ENCODE peak calls at places on chromosome 19, in nine cellular contexts. One of them, this sample, is unnamed.

GRCh38 chr19:7596191-7596937 is 701 bp downstream of the CAMSAP3 start:
- DNase-seq in stomach: no peak
- DNase-seq in HCT116: no peak
- DNase-seq in breast epithelium: no peak
- DNase-seq in endothelial cell of umbilical vein: no peak
- DNase-seq in suprapubic skin: no peak
- DNase-seq in prostate gland: no peak
- DNase-seq in esophagus muscularis mucosa: no peak
- DNase-seq in spleen: no peak
- DNase-seq in this sample: no peak

GRCh38 chr19:41808663-41809566 is 12.5 kb downstream of the CEACAM3 start:
- DNase-seq in stomach: peak; percentile 29
- DNase-seq in HCT116: no peak
- DNase-seq in breast epithelium: no peak
- DNase-seq in endothelial cell of umbilical vein: no peak
- DNase-seq in suprapubic skin: peak; percentile 48
- DNase-seq in prostate gland: no peak
- DNase-seq in esophagus muscularis mucosa: no peak
- DNase-seq in spleen: peak; percentile 87
- DNase-seq in this sample: no peak

GRCh38 chr19:45340899-45341453 is 426 bp downstream of the KLC3 start:
- DNase-seq in stomach: no peak
- DNase-seq in HCT116: no peak
- DNase-seq in breast epithelium: no peak
- DNase-seq in endothelial cell of umbilical vein: no peak
- DNase-seq in suprapubic skin: no peak
- DNase-seq in prostate gland: peak; percentile 16
- DNase-seq in esophagus muscularis mucosa: no peak
- DNase-seq in spleen: no peak
- DNase-seq in this sample: no peak

GRCh38 chr19:16588089-16588823 is 16.0 kb upstream of the SLC35E1 start:
- DNase-seq in stomach: no peak
- DNase-seq in HCT116: no peak
- DNase-seq in breast epithelium: no peak
- DNase-seq in endothelial cell of umbilical vein: peak; percentile 79
- DNase-seq in suprapubic skin: no peak
- DNase-seq in prostate gland: peak; percentile 36
- DNase-seq in esophagus muscularis mucosa: no peak
- DNase-seq in spleen: peak; percentile 92
- DNase-seq in this sample: no peak

GRCh38 chr19:45468159-45468651 is 409 bp downstream of the FOSB start:
- DNase-seq in stomach: peak; percentile 35
- DNase-seq in HCT116: no peak
- DNase-seq in breast epithelium: no peak
- DNase-seq in endothelial cell of umbilical vein: no peak
- DNase-seq in suprapubic skin: no peak
- DNase-seq in prostate gland: no peak
- DNase-seq in esophagus muscularis mucosa: no peak
- DNase-seq in spleen: peak; percentile 88
- DNase-seq in this sample: peak; percentile 89

GRCh38 chr19:55305491-55305890 is 19.6 kb downstream of the TMEM150B start:
- DNase-seq in stomach: peak; percentile 39
- DNase-seq in HCT116: no peak
- DNase-seq in breast epithelium: no peak
- DNase-seq in endothelial cell of umbilical vein: peak; percentile 23
- DNase-seq in suprapubic skin: no peak
- DNase-seq in prostate gland: no peak
- DNase-seq in esophagus muscularis mucosa: no peak
- DNase-seq in spleen: no peak
- DNase-seq in this sample: no peak

GRCh38 chr19:58317481-58318072 is 9.2 kb upstream of the ZSCAN22 start:
- DNase-seq in stomach: no peak
- DNase-seq in HCT116: no peak
- DNase-seq in breast epithelium: no peak
- DNase-seq in endothelial cell of umbilical vein: peak; percentile 38
- DNase-seq in suprapubic skin: no peak
- DNase-seq in prostate gland: no peak
- DNase-seq in esophagus muscularis mucosa: no peak
- DNase-seq in spleen: no peak
- DNase-seq in this sample: no peak

GRCh38 chr19:5171711-5172110 is 168.9 kb downstream of the PTPRS start:
- DNase-seq in stomach: no peak
- DNase-seq in HCT116: peak; percentile 72
- DNase-seq in breast epithelium: no peak
- DNase-seq in endothelial cell of umbilical vein: no peak
- DNase-seq in suprapubic skin: no peak
- DNase-seq in prostate gland: no peak
- DNase-seq in esophagus muscularis mucosa: no peak
- DNase-seq in spleen: no peak
- DNase-seq in this sample: no peak

GRCh38 chr19:31223805-31224534 is 125.3 kb downstream of the TSHZ3 start:
- DNase-seq in stomach: no peak
- DNase-seq in HCT116: no peak
- DNase-seq in breast epithelium: no peak
- DNase-seq in endothelial cell of umbilical vein: no peak
- DNase-seq in suprapubic skin: no peak
- DNase-seq in prostate gland: no peak
- DNase-seq in esophagus muscularis mucosa: no peak
- DNase-seq in spleen: no peak
- DNase-seq in this sample: no peak

GRCh38 chr19:2255112-2255845 is 938 bp downstream of the JSRP1 start:
- DNase-seq in stomach: no peak
- DNase-seq in HCT116: no peak
- DNase-seq in breast epithelium: no peak
- DNase-seq in endothelial cell of umbilical vein: no peak
- DNase-seq in suprapubic skin: no peak
- DNase-seq in prostate gland: no peak
- DNase-seq in esophagus muscularis mucosa: no peak
- DNase-seq in spleen: no peak
- DNase-seq in this sample: no peak

GRCh38 chr19:6297202-6297601 is 17.4 kb upstream of the MLLT1 start:
- DNase-seq in stomach: no peak
- DNase-seq in HCT116: no peak
- DNase-seq in breast epithelium: no peak
- DNase-seq in endothelial cell of umbilical vein: no peak
- DNase-seq in suprapubic skin: no peak
- DNase-seq in prostate gland: no peak
- DNase-seq in esophagus muscularis mucosa: no peak
- DNase-seq in spleen: peak; percentile 32
- DNase-seq in this sample: no peak

GRCh38 chr19:8334458-8335342 is 8.4 kb downstream of the KANK3 start:
- DNase-seq in stomach: peak; percentile 72
- DNase-seq in HCT116: peak; percentile 82
- DNase-seq in breast epithelium: no peak
- DNase-seq in endothelial cell of umbilical vein: peak; percentile 60
- DNase-seq in suprapubic skin: no peak
- DNase-seq in prostate gland: peak; percentile 40
- DNase-seq in esophagus muscularis mucosa: no peak
- DNase-seq in spleen: peak; percentile 77
- DNase-seq in this sample: no peak

GRCh38 chr19:8610041-8610927 is at the start of gene ADAMTS10:
- DNase-seq in stomach: no peak
- DNase-seq in HCT116: no peak
- DNase-seq in breast epithelium: no peak
- DNase-seq in endothelial cell of umbilical vein: no peak
- DNase-seq in suprapubic skin: no peak
- DNase-seq in prostate gland: no peak
- DNase-seq in esophagus muscularis mucosa: no peak
- DNase-seq in spleen: peak; percentile 78
- DNase-seq in this sample: no peak

DNA sequence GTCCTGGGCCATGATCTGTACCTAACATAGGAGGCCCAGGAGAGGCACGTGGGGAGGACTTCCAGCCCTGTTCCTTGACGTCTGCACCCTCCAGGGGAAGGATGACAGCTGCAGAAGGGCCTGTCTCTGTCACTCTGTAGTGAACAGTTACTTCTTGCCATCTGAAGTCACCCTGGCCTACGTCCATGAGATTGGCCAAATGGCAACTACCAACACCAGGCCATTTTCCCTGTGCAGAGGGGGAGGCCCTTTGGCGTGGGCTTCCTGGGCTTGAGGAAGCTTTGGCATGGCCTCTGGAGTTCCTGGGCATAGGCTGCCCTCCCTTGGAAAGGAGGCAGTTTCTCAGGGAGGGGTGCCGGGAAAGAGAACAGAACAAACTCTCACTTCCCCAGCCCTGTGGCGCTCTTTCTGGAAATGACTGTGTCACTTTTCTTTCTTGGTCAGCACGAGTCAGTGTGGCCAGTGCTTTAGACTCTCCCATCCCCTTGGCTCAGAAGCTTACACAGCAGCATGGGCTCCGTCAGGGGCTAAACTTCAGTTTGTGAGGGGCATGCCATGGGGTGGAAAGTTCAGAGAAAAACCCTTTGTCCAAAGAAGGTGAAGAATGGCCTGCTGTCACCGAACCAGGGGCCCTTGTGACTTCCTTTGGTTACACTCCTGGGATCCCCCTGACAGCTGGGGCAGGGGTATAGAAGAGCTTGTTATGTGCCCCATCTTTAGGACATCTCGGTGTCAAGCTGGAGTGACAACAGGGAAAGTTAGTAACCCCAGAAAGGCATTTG is 5.3 kb downstream of the CARM1 start:
- DNase-seq in stomach: no peak
- DNase-seq in HCT116: no peak
- DNase-seq in breast epithelium: no peak
- DNase-seq in endothelial cell of umbilical vein: no peak
- DNase-seq in suprapubic skin: no peak
- DNase-seq in prostate gland: no peak
- DNase-seq in esophagus muscularis mucosa: no peak
- DNase-seq in spleen: no peak
- DNase-seq in this sample: no peak
- H3K4me1 ChIP-seq in stomach: peaks cover 19% of the 10 kb centered on the region
- H3K4me1 ChIP-seq in HCT116: peaks cover 39% of the 10 kb centered on the region
- H3K4me1 ChIP-seq in breast epithelium: no peaks in the 10 kb centered on the region
- H3K4me1 ChIP-seq in endothelial cell of umbilical vein: peaks cover 9% of the 10 kb centered on the region
- H3K4me1 ChIP-seq in suprapubic skin: peaks cover 56% of the 10 kb centered on the region
- H3K4me1 ChIP-seq in prostate gland: no peaks in the 10 kb centered on the region
- H3K4me1 ChIP-seq in esophagus muscularis mucosa: peaks cover 93% of the 10 kb centered on the region
- H3K4me1 ChIP-seq in spleen: peaks cover 7% of the 10 kb centered on the region
- H3K4me1 ChIP-seq in this sample: peaks cover 90% of the 10 kb centered on the region

GRCh38 chr19:52622261-52622660 is 15.9 kb downstream of the ZNF83 start:
- DNase-seq in stomach: no peak
- DNase-seq in HCT116: no peak
- DNase-seq in breast epithelium: no peak
- DNase-seq in endothelial cell of umbilical vein: no peak
- DNase-seq in suprapubic skin: no peak
- DNase-seq in prostate gland: no peak
- DNase-seq in esophagus muscularis mucosa: no peak
- DNase-seq in spleen: no peak
- DNase-seq in this sample: no peak
- TF ChIP-seq CTCF in stomach: no peak
- TF ChIP-seq CTCF in HCT116: no peak
- TF ChIP-seq CTCF in breast epithelium: no peak
- TF ChIP-seq CTCF in endothelial cell of umbilical vein: no peak
- TF ChIP-seq CTCF in suprapubic skin: no peak
- TF ChIP-seq CTCF in prostate gland: no peak
- TF ChIP-seq CTCF in esophagus muscularis mucosa: no peak
- TF ChIP-seq CTCF in spleen: no peak
- TF ChIP-seq CTCF in this sample: no peak

GRCh38 chr19:56838930-56839664 is 1.4 kb downstream of the PEG3 start:
- DNase-seq in stomach: peak; percentile 69
- DNase-seq in HCT116: no peak
- DNase-seq in breast epithelium: peak; percentile 97
- DNase-seq in endothelial cell of umbilical vein: peak; percentile 16
- DNase-seq in suprapubic skin: peak; percentile 97
- DNase-seq in prostate gland: peak; percentile 98
- DNase-seq in esophagus muscularis mucosa: peak; percentile 98
- DNase-seq in spleen: peak; percentile 84
- DNase-seq in this sample: no peak

GRCh38 chr19:56841194-56841546 is 644 bp upstream of the PEG3 start:
- DNase-seq in stomach: no peak
- DNase-seq in HCT116: no peak
- DNase-seq in breast epithelium: no peak
- DNase-seq in endothelial cell of umbilical vein: no peak
- DNase-seq in suprapubic skin: no peak
- DNase-seq in prostate gland: no peak
- DNase-seq in esophagus muscularis mucosa: no peak
- DNase-seq in spleen: no peak
- DNase-seq in this sample: no peak

GRCh38 chr19:56838680-56838929 is 1.9 kb downstream of the PEG3 start:
- DNase-seq in stomach: no peak
- DNase-seq in HCT116: no peak
- DNase-seq in breast epithelium: no peak
- DNase-seq in endothelial cell of umbilical vein: no peak
- DNase-seq in suprapubic skin: no peak
- DNase-seq in prostate gland: no peak
- DNase-seq in esophagus muscularis mucosa: no peak
- DNase-seq in spleen: no peak
- DNase-seq in this sample: no peak

GRCh38 chr19:56840452-56841193 is at the start of the genes PEG3 and ZIM2:
- DNase-seq in stomach: no peak
- DNase-seq in HCT116: no peak
- DNase-seq in breast epithelium: peak; percentile 61
- DNase-seq in endothelial cell of umbilical vein: no peak
- DNase-seq in suprapubic skin: peak; percentile 86
- DNase-seq in prostate gland: no peak
- DNase-seq in esophagus muscularis mucosa: no peak
- DNase-seq in spleen: no peak
- DNase-seq in this sample: no peak

DNA sequence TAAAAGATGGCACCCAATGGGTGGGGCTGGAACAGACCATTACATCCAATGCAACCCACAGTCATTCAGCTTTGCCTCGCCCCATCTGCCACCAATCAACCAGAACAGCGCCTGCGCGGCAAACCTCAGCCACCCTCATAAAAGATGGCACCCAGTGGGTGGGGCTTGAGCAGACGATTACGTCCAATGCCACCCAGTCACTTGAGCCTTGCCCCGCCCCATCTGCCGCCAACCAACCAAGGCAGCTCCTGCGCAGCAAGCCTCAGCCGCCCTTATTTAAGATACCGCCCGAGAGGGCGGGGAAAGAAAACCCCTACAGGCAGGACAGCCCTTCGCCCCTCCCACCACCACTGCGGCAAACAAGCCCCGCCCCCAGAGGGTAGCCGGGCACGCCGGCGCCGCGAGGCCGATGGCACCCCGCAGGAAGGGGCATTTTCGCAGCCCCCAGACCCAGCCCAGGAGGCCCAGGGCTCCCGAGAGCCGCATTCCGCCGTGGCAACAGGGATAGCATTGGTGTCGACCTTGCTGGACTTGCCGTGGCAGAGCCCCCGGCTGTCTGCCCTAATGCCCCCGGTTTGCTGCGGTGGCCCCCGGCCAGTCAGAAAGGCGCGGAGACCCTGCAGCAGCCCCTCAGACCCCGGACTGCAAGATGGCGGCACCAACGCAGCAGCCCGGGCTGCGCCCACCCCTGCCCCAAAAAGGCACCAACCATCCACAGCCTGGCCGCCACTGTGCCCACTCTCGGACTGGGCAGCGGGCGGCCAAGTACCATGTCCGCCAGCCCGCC is 668 bp downstream of the PEG3 start:
- DNase-seq in stomach: peak; percentile 61
- DNase-seq in HCT116: no peak
- DNase-seq in breast epithelium: peak; percentile 94
- DNase-seq in endothelial cell of umbilical vein: peak; percentile 2
- DNase-seq in suprapubic skin: peak; percentile 95
- DNase-seq in prostate gland: no peak
- DNase-seq in esophagus muscularis mucosa: peak; percentile 96
- DNase-seq in spleen: peak; percentile 85
- DNase-seq in this sample: peak; percentile 97
- TF ChIP-seq POLR2AphosphoS5 in stomach: no peak
- TF ChIP-seq POLR2AphosphoS5 in HCT116: no peak
- TF ChIP-seq POLR2AphosphoS5 in breast epithelium: peak; percentile 46
- TF ChIP-seq POLR2AphosphoS5 in endothelial cell of umbilical vein: no peak
- TF ChIP-seq POLR2AphosphoS5 in suprapubic skin: no peak
- TF ChIP-seq POLR2AphosphoS5 in prostate gland: peak; percentile 56
- TF ChIP-seq POLR2AphosphoS5 in esophagus muscularis mucosa: peak; percentile 57
- TF ChIP-seq POLR2AphosphoS5 in spleen: no peak
- TF ChIP-seq POLR2AphosphoS5 in this sample: no peak

GRCh38 chr19:4055209-4055552 is 11.5 kb downstream of the ZBTB7A start:
- DNase-seq in stomach: no peak
- DNase-seq in HCT116: no peak
- DNase-seq in breast epithelium: no peak
- DNase-seq in endothelial cell of umbilical vein: no peak
- DNase-seq in suprapubic skin: no peak
- DNase-seq in prostate gland: no peak
- DNase-seq in esophagus muscularis mucosa: no peak
- DNase-seq in spleen: no peak
- DNase-seq in this sample: no peak
- H3K4me1 ChIP-seq in stomach: peaks cover 55% of the 10 kb centered on the region
- H3K4me1 ChIP-seq in HCT116: peaks cover 24% of the 10 kb centered on the region
- H3K4me1 ChIP-seq in breast epithelium: peaks cover 35% of the 10 kb centered on the region
- H3K4me1 ChIP-seq in endothelial cell of umbilical vein: peaks cover 15% of the 10 kb centered on the region
- H3K4me1 ChIP-seq in suprapubic skin: peaks cover 65% of the 10 kb centered on the region
- H3K4me1 ChIP-seq in prostate gland: peaks cover 25% of the 10 kb centered on the region
- H3K4me1 ChIP-seq in esophagus muscularis mucosa: peaks cover 92% of the 10 kb centered on the region
- H3K4me1 ChIP-seq in spleen: peaks cover 36% of the 10 kb centered on the region
- H3K4me1 ChIP-seq in this sample: peaks cover 67% of the 10 kb centered on the region